ENCODE peak calls at places on chromosomes 3 and 15, in nine cellular contexts. R, K, L, C, T, J, I, Z and S are unnamed samples.

GRCh38 chr3:24058940-24059705 is 114.0 kb downstream of the NR1D2 start:
- DNase-seq in R (no peak), K (no peak), L (no peak), C (no peak), T (no peak), J (no peak), I (no peak), Z (no peak), S (no peak)

GRCh38 chr3:37935290-37935668 is 55.3 kb upstream of the VILL start:
- DNase-seq in R (no peak), K (no peak), L (no peak), C (no peak), T (no peak), J (no peak), I (no peak), Z (peak), S (no peak)

GRCh38 chr3:111926266-111926676 is 52.6 kb upstream of the ABHD10 start:
- DNase-seq in R (no peak), K (no peak), L (no peak), C (peak), T (no peak), J (no peak), I (no peak), Z (peak), S (no peak)

GRCh38 chr3:20056727-20057611 is 16.7 kb downstream of the KAT2B start:
- DNase-seq in R (peak), K (no peak), L (peak), C (peak), T (no peak), J (no peak), I (no peak), Z (peak), S (no peak)

GRCh38 chr15:62742409-62743171 is 300.0 kb upstream of the TPM1 start:
- DNase-seq in R (peak), K (peak), L (peak), C (peak), T (no peak), J (peak), I (peak), Z (peak), S (peak)

GRCh38 chr15:29123171-29123570 is 146.5 kb downstream of the NSMCE3 start:
- DNase-seq in R (no peak), K (no peak), L (no peak), C (no peak), T (no peak), J (no peak), I (no peak), Z (no peak), S (no peak)

GRCh38 chr3:194142156-194142910 is 6.4 kb downstream of the HES1 start:
- DNase-seq in R (no peak), K (no peak), L (peak), C (no peak), T (no peak), J (no peak), I (no peak), Z (no peak), S (no peak)

GRCh38 chr3:11195721-11196332 is 41.5 kb downstream of the HRH1 start:
- DNase-seq in R (no peak), K (no peak), L (peak), C (peak), T (no peak), J (no peak), I (no peak), Z (peak), S (no peak)

GRCh38 chr15:89576417-89576773 is 1.1 kb downstream of the TICRR start:
- DNase-seq in R (no peak), K (no peak), L (no peak), C (no peak), T (no peak), J (no peak), I (no peak), Z (no peak), S (no peak)

GRCh38 chr3:171982829-171983228 is 56.5 kb upstream of the FNDC3B start:
- DNase-seq in R (no peak), K (no peak), L (peak), C (peak), T (no peak), J (peak), I (no peak), Z (no peak), S (no peak)

GRCh38 chr3:42672495-42672894 is 12.8 kb upstream of the KLHL40 start:
- DNase-seq in R (no peak), K (no peak), L (no peak), C (no peak), T (no peak), J (no peak), I (no peak), Z (no peak), S (no peak)

GRCh38 chr15:85793641-85794597 is 806 bp downstream of the KLHL25 start:
- DNase-seq in R (no peak), K (no peak), L (peak), C (no peak), T (peak), J (no peak), I (peak), Z (no peak), S (peak)

GRCh38 chr3:40387001-40387894 is at the start of gene ENTPD3:
- DNase-seq in R (peak), K (no peak), L (peak), C (no peak), T (no peak), J (no peak), I (no peak), Z (no peak), S (no peak)

GRCh38 chr3:195079636-195080035 is 191.3 kb downstream of the XXYLT1 start:
- DNase-seq in R (no peak), K (no peak), L (no peak), C (peak), T (no peak), J (no peak), I (no peak), Z (no peak), S (no peak)

GRCh38 chr3:142963266-142964149 is at the start of gene PAQR9:
- DNase-seq in R (no peak), K (peak), L (peak), C (peak), T (no peak), J (no peak), I (no peak), Z (peak), S (peak)

GRCh38 chr3:187909871-187910270 is 164.6 kb upstream of the BCL6 start:
- DNase-seq in R (no peak), K (no peak), L (no peak), C (no peak), T (no peak), J (no peak), I (no peak), Z (no peak), S (no peak)

GRCh38 chr3:185847506-185847905 is 22.7 kb upstream of the IGF2BP2 start:
- DNase-seq in R (no peak), K (no peak), L (no peak), C (no peak), T (no peak), J (no peak), I (no peak), Z (no peak), S (no peak)

GRCh38 chr15:48421362-48421761 is 90.1 kb downstream of the DUT start:
- DNase-seq in R (no peak), K (no peak), L (no peak), C (no peak), T (no peak), J (no peak), I (no peak), Z (no peak), S (no peak)